ENCODE peak calls at places on chromosomes 13 and 19, in seven cellular contexts. Q is K562, J is GM12878, X is H1, D is HCT116, Y is SK-N-SH, H is HepG2. N is an unnamed sample.

GRCh38 chr13:85170372-85170771 is 628.8 kb downstream of the SLITRK6 start:
- DNase-seq in J (no peak), H (no peak), X (no peak), Y (no peak), D (no peak), Q (no peak), N (no peak)

GRCh38 chr19:46728693-46729339 is 11.9 kb upstream of the PRKD2 start:
- DNase-seq in J (no peak), Q (peak; percentile 86), Y (peak; percentile 95), X (no peak), H (peak; percentile 27), D (no peak), N (no peak)

GRCh38 chr13:113400621-113401451 is 36.9 kb upstream of the GRTP1 start:
- DNase-seq in Q (no peak), X (no peak), J (no peak), Y (no peak), D (no peak), H (no peak), N (no peak)

GRCh38 chr19:18647807-18648206 is 11.0 kb downstream of the KLHL26 start:
- DNase-seq in H (no peak), Q (no peak), D (no peak), X (no peak), J (no peak), Y (no peak), N (no peak)

GRCh38 chr19:56917998-56918397 is 77.5 kb upstream of the PEG3 start:
- DNase-seq in J (no peak), X (no peak), H (peak; percentile 75), Q (no peak), Y (no peak), D (no peak), N (no peak)

GRCh38 chr19:1064661-1065605 is 2.0 kb upstream of the ARHGAP45 start:
- DNase-seq in H (no peak), Y (peak; percentile 88), X (no peak), D (peak; percentile 56), J (no peak), Q (no peak), N (no peak)

GRCh38 chr19:48965806-48966540 is 864 bp downstream of the FTL start:
- DNase-seq in X (no peak), D (peak; percentile 73), H (peak; percentile 58), Q (peak; percentile 52), Y (peak; percentile 82), J (peak; percentile 72), N (no peak)

GRCh38 chr13:77696006-77696862 is 1.3 kb upstream of the SLAIN1 start:
- DNase-seq in Y (peak; percentile 45), X (no peak), Q (no peak), H (no peak), J (no peak), D (no peak), N (no peak)

GRCh38 chr19:29545866-29546582 is 20.2 kb downstream of the VSTM2B start:
- DNase-seq in H (no peak), Y (no peak), X (no peak), Q (no peak), J (no peak), D (no peak), N (no peak)

GRCh38 chr13:36806102-36806501 is 12.9 kb upstream of the RFXAP start:
- DNase-seq in Y (no peak), X (no peak), Q (no peak), J (no peak), H (no peak), D (no peak), N (no peak)

GRCh38 chr19:41816761-41817160 is 20.4 kb downstream of the CEACAM3 start:
- DNase-seq in X (no peak), H (no peak), J (no peak), D (no peak), Q (no peak), Y (no peak), N (no peak)

GRCh38 chr13:72586519-72586918 is 140.9 kb downstream of the MZT1 start:
- DNase-seq in J (no peak), X (no peak), Y (no peak), D (no peak), Q (no peak), H (no peak), N (no peak)

GRCh38 chr13:95676100-95676774 is 702 bp upstream of the DNAJC3 start:
- DNase-seq in X (no peak), Q (no peak), Y (no peak), J (no peak), D (peak; percentile 22), H (peak; percentile 50), N (no peak)

DNA sequence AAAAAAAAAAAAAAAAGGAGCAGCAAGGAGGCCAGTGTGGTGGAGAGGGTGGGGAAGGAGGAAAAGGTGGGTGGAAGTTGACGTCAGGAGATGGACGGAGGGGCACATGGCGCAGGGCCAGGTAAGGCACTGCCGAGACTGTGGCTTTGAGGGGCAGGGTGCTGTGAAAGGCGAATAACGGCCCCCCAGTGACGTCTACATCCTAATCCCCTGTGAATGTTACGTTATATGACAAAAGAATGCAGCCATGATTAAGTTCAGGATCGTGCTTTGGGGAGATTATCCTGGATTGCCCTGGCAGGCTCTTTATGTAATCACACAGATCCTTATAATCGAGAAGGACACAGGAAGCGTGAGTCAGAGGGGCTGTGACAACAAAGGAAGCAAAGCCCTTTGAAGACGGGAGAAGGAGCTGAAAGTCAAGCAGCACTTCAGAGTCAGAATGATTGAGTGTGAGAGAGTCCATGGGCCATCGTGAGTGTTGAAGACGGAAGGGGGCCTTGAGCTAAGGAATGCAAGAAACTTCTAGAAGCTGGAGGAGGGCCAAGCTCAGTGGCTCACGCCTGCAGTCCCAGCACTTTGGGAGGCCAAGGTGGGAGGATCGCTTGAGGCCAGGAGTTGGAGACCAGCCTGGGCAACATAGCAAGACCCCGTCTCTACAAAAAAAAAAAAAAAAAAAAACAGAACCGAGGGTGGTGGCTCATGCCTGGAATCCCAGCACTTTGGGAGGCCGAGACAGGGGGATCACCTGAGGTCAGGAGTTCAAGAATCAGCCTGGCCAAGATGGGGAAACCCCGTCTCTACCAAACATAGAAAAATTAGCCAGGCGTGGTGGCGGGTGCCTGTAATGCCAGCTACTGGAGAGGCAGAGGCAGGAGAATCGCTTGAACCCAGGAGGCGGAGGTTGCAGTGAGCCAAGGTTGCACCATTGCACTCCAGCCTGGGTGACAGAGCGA is 13.8 kb upstream of the CEACAM16 start:
- DNase-seq in D (peak; percentile 95), J (no peak), H (peak; percentile 37), Y (no peak), Q (peak; percentile 26), X (no peak), N (no peak)
- TF ChIP-seq SIN3A in D (no peak), J (no peak), H (no peak), Y (peak; percentile 45), Q (no peak), X (no peak), N (no peak)

GRCh38 chr19:6272411-6272791 is 7.4 kb downstream of the MLLT1 start:
- DNase-seq in H (no peak), J (no peak), D (no peak), X (no peak), Q (peak; percentile 48), Y (peak; percentile 66), N (no peak)
- H3K4me3 ChIP-seq in H (no peak overlapping the region), J (no peak overlapping the region), D (no peak overlapping the region), X (no peak overlapping the region), Q (peak overlapping the region; percentile 21), Y (peak overlapping the region; percentile 18), N (no peak overlapping the region)

GRCh38 chr13:51276684-51277083 is 54.5 kb downstream of the FAM124A start:
- DNase-seq in H (no peak), Q (no peak), Y (no peak), D (no peak), X (no peak), J (no peak), N (no peak)
- TF ChIP-seq SIN3A in H (no peak), Q (no peak), Y (no peak), D (no peak), X (no peak), J (no peak), N (no peak)

DNA sequence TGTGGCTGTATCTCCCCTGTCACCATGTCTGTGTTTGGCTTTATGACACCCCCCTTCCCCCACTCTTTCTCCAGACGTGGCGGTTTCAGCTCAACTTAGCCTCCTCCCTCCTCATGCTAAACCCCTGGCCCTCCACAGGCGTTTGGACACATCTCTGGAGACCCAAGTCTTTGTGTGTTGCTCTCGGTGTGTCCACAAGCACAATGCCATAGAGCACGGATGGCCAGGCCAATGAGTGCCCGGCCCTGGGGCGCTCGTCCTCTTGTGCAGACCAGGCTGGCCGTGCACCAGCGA is 468 bp downstream of the PPP1R14A start:
- DNase-seq in Y (peak; percentile 50), J (no peak), H (no peak), Q (peak; percentile 32), X (no peak), D (no peak), N (no peak)
- H3K4me3 ChIP-seq in Y (peak overlapping the region; percentile 23), J (no peak overlapping the region), H (no peak overlapping the region), Q (peak overlapping the region; percentile 57), X (peak overlapping the region; percentile 48), D (no peak overlapping the region), N (peak overlapping the region; percentile 60)

DNA sequence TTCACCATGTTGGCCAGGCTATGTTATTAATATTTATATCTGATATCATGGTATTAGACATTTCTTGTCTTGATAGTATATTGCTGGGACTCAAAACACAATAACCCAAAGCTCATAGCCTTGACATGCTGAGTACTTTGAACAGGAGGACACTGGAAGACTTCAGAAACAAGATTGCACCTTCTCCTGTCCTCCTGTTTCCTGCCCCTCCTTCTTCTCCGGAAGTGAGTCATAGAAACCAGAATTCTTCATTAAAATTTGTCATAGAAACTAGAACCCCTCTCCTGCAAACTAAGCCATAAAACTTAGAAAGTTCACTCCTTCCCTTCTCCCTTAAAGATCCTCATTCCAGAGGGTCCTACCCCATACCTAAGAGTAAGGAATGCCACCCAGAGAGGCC is 400.2 kb downstream of the SLITRK5 start:
- DNase-seq in Q (no peak), X (no peak), H (no peak), D (no peak), Y (no peak), J (no peak), N (no peak)
- TF ChIP-seq SIN3A in Q (no peak), X (no peak), H (no peak), D (no peak), Y (no peak), J (no peak), N (no peak)

N was measured in Panc1.